ENCODE peak calls at places on chromosomes 3 and 15, in four cellular contexts. Y, I, K and S are unnamed samples.
A peak's percentile ranks its signal among the peaks of the same experiment; 100 is the strongest.

GRCh38 chr15:87707581-87708130 is 548.9 kb downstream of the NTRK3 start:
- DNase-seq in Y (no peak), K (no peak), I (no peak), S (no peak)

GRCh38 chr15:38398134-38398533 is 55.8 kb upstream of the FAM98B start:
- DNase-seq in Y (no peak), I (peak; percentile 96), K (peak; percentile 73), S (peak; percentile 98)

GRCh38 chr15:68586274-68586961 is 7.6 kb downstream of the CORO2B start:
- DNase-seq in Y (no peak), I (peak; percentile 25), K (peak; percentile 57), S (peak; percentile 53)

GRCh38 chr3:111919370-111920065 is 59.3 kb upstream of the ABHD10 start:
- DNase-seq in I (no peak), K (no peak), Y (no peak), S (no peak)

GRCh38 chr3:14175383-14176037 is 2.9 kb downstream of the XPC start:
- DNase-seq in K (no peak), I (peak; percentile 7), Y (peak; percentile 53), S (no peak)

GRCh38 chr3:21154911-21155310 is 596.1 kb downstream of the ZNF385D start:
- DNase-seq in K (no peak), I (no peak), Y (no peak), S (no peak)

GRCh38 chr15:96345560-96346389 is 15.3 kb downstream of the NR2F2 start:
- DNase-seq in K (peak; percentile 86), I (peak; percentile 85), Y (no peak), S (peak; percentile 57)

GRCh38 chr15:22959451-22960101 is 20.6 kb downstream of the CYFIP1 start:
- DNase-seq in Y (no peak), I (no peak), K (no peak), S (no peak)

GRCh38 chr3:98521897-98522537 is 685 bp downstream of the CLDND1 start:
- DNase-seq in Y (peak; percentile 55), K (peak; percentile 74), I (peak; percentile 57), S (peak; percentile 62)

GRCh38 chr3:125148016-125148812 is 64.3 kb downstream of the SLC12A8 start:
- DNase-seq in I (no peak), Y (no peak), K (no peak), S (no peak)

GRCh38 chr3:52346623-52347530 is 30.8 kb downstream of the DNAH1 start:
- DNase-seq in I (peak; percentile 37), Y (no peak), K (no peak), S (peak; percentile 16)

GRCh38 chr3:125556314-125556713 is 36.3 kb upstream of the SNX4 start:
- DNase-seq in K (no peak), I (peak; percentile 58), Y (no peak), S (peak; percentile 62)

GRCh38 chr15:38069001-38069400 is 134.6 kb downstream of the TMCO5A start:
- DNase-seq in Y (no peak), K (peak; percentile 85), I (peak; percentile 75), S (peak; percentile 81)

GRCh38 chr3:124563376-124563775 is 166.9 kb upstream of the UMPS start:
- DNase-seq in I (no peak), K (no peak), Y (no peak), S (peak; percentile 47)

DNA sequence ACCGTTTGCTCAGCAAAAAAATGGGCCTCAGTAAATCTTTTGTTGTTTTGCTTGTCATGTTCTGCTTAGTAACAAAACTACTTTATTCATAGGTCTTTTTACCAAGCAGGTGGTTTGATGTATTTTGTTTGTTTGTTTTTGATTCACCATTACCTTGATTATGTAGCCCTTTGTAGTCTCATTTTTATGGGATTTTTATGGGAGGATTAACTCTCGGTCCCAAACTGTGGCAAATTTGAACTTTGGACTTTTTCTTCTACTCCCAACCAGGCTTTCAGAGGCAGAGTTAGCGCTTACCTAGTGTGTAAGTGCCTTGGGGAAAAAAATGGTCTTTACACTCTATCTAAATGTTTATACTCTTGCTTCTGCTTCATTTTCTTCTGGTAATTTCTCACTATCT is 276.7 kb upstream of the POU1F1 start:
- DNase-seq in K (no peak), I (no peak), Y (no peak), S (no peak)
- H3K27ac ChIP-seq in K (no peak overlapping the region), I (no peak overlapping the region), Y (no peak overlapping the region), S (no peak overlapping the region)

DNA sequence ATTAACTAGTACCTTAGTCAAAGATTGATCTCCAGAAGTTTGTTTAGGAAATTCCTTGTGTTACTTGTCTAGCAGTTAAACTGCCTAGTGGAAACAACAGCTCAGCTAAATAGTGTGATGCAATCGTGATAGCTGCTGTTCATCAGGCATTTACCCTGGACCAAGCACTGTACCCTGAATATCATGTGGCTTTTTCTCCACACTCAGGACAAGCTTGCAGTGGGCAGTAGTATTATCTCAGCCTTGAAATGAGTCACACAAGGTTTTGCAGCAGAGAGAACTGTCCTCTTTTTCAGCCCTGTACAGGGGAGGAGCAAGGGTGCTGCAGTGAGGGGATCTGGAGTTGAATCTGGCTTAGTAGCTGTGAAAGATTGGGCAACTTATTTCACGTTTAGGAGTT is 208.4 kb downstream of the TP63 start:
- DNase-seq in K (no peak), Y (no peak), I (peak; percentile 86), S (peak; percentile 83)
- TF ChIP-seq CTCF in K (no peak), Y (no peak), I (no peak), S (no peak)

DNA sequence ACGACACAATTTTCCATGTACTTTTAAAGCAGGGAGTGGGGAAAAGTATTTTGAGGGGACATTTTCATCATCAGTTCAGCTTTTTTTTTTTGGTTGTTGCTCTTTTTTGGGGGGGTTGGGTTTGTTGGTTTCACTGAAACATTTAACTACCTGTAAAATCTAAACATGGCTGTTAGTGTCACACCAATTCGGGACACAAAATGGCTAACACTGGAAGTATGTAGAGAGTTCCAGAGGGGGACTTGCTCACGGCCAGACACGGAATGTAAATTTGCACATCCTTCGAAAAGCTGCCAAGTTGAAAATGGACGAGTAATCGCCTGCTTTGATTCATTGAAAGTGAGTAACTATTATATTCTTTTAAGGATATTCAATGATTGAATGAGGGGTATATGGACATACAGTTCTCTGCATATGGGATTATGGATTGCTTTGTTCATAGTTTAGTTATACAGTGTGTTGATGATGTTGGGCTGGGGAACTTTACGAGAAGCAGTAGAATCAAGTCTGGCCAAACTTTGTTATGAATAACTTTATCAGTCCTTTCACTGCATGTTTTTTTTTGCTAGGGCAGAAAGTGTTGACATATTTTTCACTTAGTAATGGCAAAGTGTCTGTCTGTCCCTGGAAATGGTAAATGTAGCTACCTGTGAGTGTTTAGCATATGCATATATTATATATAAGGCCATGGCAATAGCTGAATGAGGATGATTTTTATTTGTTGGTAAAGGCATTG is 31.5 kb downstream of the MBNL1 start:
- DNase-seq in K (no peak), I (no peak), Y (no peak), S (no peak)
- H3K4me3 ChIP-seq in K (no peak overlapping the region), I (no peak overlapping the region), Y (no peak overlapping the region), S (no peak overlapping the region)

DNA sequence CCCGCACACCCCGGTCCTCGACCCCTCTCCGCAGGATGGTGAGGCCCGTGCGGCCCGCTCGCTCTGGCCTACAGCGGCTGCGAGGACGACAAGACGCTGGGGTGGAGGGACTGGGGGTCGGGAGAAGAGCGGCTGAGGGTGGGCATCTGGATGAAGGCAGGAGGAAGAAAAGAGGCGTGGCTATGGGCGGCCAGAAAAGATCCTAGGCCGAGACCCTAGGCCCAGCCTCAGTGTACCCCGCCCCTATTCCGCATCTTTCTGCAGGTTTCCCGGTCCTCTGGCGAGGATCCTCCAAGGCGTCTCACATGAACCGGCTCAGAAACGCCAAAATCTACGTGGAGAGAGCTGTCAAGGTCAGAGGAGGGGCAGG is 280 bp downstream of the TTLL3 start:
- DNase-seq in Y (no peak), I (no peak), K (no peak), S (no peak)
- H3K27ac ChIP-seq in Y (peak overlapping the region; percentile 62), I (no peak overlapping the region), K (peak overlapping the region; percentile 36), S (no peak overlapping the region)

DNA sequence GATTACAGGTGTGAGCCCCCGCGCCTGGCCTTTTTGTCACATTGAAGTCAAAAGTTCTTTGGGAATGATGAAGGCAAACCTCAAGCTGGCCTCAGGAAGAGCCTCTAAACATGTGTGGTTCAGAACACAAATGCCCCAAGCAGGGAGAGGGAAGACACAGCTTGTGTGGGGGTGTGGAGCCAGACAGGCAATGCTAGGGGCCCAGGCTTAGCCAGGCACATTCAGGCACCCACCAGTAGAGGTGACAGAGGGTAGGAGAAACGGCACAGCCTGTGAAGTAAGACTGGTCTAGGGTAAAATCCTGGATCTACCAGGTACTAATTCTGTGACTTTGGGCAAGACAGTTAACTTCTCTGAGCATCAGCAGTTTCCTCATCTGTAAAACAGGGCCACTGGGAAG is 3.5 kb downstream of the HDC start:
- DNase-seq in K (no peak), Y (no peak), I (no peak), S (no peak)
- TF ChIP-seq CTCF in K (no peak), Y (no peak), I (no peak), S (peak; percentile 15)

GRCh38 chr15:34795267-34796081 is at the start of gene ACTC1:
- DNase-seq in I (peak; percentile 55), K (peak; percentile 41), Y (no peak), S (peak; percentile 39)
- H3K4me3 ChIP-seq in I (peak within 1 kb of the TSS; percentile 82), K (no peak within 1 kb of the TSS), Y (no peak within 1 kb of the TSS), S (peak within 1 kb of the TSS; percentile 30)

DNA sequence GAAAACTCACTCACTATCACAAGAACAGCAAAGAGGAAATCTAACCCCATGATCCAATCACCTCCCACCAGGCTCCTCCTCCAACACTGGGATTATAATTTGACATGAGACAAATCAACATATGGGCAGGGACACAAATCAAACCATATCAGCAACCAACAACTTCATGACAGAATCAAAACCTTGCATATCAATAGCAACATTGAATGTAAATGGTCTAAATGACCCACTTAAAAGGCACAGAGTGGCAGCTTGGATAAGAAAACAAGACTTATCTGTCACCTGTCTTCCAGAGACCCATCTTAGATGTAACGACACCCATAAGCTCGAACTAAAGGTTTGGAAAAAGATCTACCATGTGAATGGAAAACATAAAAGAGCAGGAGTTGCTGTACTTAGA is 40.8 kb downstream of the HDGFL3 start:
- DNase-seq in K (no peak), Y (no peak), I (no peak), S (no peak)
- H3K27ac ChIP-seq in K (no peak overlapping the region), Y (no peak overlapping the region), I (no peak overlapping the region), S (no peak overlapping the region)